ENCODE peak calls at places on chromosomes 2 and 18, in seven cellular contexts. A is IMR-90, W is body of pancreas, K is prostate gland, X is mesendoderm, O is left ventricle myocardium inferior, E is uterus. D is an unnamed sample.
A peak's percentile ranks its signal among the peaks of the same experiment; 100 is the strongest.

GRCh38 chr2:77721593-77721992 is 199.4 kb upstream of the LRRTM4 start:
- DNase-seq in K (no peak), X (no peak), A (no peak), E (no peak), O (no peak), W (no peak), D (no peak)

GRCh38 chr2:207227062-207227748 is 61.5 kb upstream of the KLF7 start:
- DNase-seq in O (peak; percentile 19), E (peak; percentile 40), K (no peak), X (peak; percentile 94), W (peak; percentile 23), A (peak; percentile 39), D (peak; percentile 72)

GRCh38 chr2:220147590-220147989 is 520.2 kb downstream of the SLC4A3 start:
- DNase-seq in A (peak; percentile 4), W (no peak), X (no peak), K (no peak), O (no peak), E (no peak), D (no peak)

GRCh38 chr2:239267411-239267941 is 133.3 kb downstream of the HDAC4 start:
- DNase-seq in A (peak; percentile 80), E (no peak), X (no peak), W (peak; percentile 53), O (no peak), K (peak; percentile 34), D (peak; percentile 90)

GRCh38 chr2:111669928-111670695 is 213.9 kb downstream of the ANAPC1 start:
- DNase-seq in E (no peak), O (no peak), W (no peak), K (no peak), A (peak; percentile 19), X (no peak), D (no peak)

GRCh38 chr2:72961853-72962468 is 44.6 kb downstream of the EMX1 start:
- DNase-seq in K (no peak), E (no peak), X (peak; percentile 29), W (no peak), O (no peak), A (no peak), D (peak; percentile 45)

GRCh38 chr18:75923169-75923568 is 495.7 kb upstream of the SMIM21 start:
- DNase-seq in A (peak; percentile 1), E (peak; percentile 41), X (peak; percentile 90), K (peak; percentile 87), W (peak; percentile 85), O (peak; percentile 75), D (no peak)

GRCh38 chr18:58541789-58542425 is 87.0 kb downstream of the ALPK2 start:
- DNase-seq in W (no peak), O (no peak), K (no peak), X (peak; percentile 96), A (peak; percentile 99), E (no peak), D (no peak)

GRCh38 chr18:22412502-22412901 is 5.2 kb downstream of the CTAGE1 start:
- DNase-seq in A (peak; percentile 69), W (no peak), K (no peak), O (no peak), E (no peak), X (no peak), D (no peak)

GRCh38 chr2:149572102-149572953 is 15.2 kb downstream of the MMADHC start:
- DNase-seq in K (peak; percentile 50), A (no peak), X (no peak), O (no peak), E (no peak), W (no peak), D (no peak)

GRCh38 chr2:157827377-157827776 is 48.8 kb downstream of the ACVR1 start:
- DNase-seq in O (no peak), K (no peak), W (no peak), E (no peak), A (no peak), X (no peak), D (no peak)

GRCh38 chr2:168432565-168433186 is 23.4 kb upstream of the CERS6 start:
- DNase-seq in A (no peak), X (no peak), E (no peak), W (no peak), O (no peak), K (no peak), D (no peak)

GRCh38 chr18:48842259-48843061 is 108.3 kb downstream of the SMAD7 start:
- DNase-seq in X (peak; percentile 74), W (peak; percentile 56), E (no peak), A (no peak), K (no peak), O (no peak), D (peak; percentile 87)

GRCh38 chr2:96254592-96254991 is 11.2 kb downstream of the TMEM127 start:
- DNase-seq in E (no peak), X (no peak), A (no peak), O (peak; percentile 40), W (no peak), K (no peak), D (peak; percentile 56)

GRCh38 chr2:96258393-96259022 is 7.3 kb downstream of the TMEM127 start:
- DNase-seq in A (no peak), E (no peak), X (no peak), K (no peak), W (no peak), O (no peak), D (no peak)

GRCh38 chr2:96253006-96253405 is 12.8 kb downstream of the TMEM127 start:
- DNase-seq in E (no peak), O (no peak), W (no peak), K (no peak), X (no peak), A (no peak), D (peak; percentile 28)

GRCh38 chr2:96259497-96259921 is 6.3 kb downstream of the TMEM127 start:
- DNase-seq in O (peak; percentile 47), E (no peak), X (no peak), W (peak; percentile 86), A (no peak), K (no peak), D (peak; percentile 86)

DNA sequence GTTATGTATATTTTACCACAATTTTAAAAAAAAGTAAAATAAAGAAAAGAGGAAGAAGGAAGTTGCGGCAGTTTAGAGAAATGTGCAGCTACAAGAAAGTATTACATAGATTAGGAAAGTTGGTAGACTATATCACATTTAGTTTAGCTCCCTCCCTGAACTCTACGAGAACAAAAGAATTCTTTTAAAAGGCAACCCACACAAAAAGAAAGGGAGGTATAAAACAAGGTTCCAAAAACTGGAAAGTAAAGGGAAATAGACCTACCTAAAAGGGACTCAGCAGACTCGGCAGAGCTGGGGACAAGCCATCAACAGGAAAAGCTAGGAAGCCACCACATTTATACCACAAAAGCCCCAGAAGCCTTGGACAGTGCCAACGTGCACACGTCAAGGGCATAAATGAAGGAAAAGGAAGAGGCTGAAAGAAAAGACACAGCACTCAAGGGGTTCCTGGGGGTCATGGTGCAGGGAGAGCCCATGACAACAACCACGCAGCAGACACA is 9.1 kb downstream of the TMEM127 start:
- DNase-seq in X (no peak), K (no peak), W (no peak), A (no peak), O (no peak), E (no peak), D (peak; percentile 16)
- H3K4me1 ChIP-seq in X (no peaks in the 10 kb centered on the region), K (no peaks in the 10 kb centered on the region), W (peaks cover 39% of the 10 kb centered on the region), A (peaks cover 25% of the 10 kb centered on the region), O (peaks cover 100% of the 10 kb centered on the region), E (peaks cover 7% of the 10 kb centered on the region), D (peaks cover 64% of the 10 kb centered on the region)

GRCh38 chr2:98773907-98774306 is 43.0 kb upstream of the MGAT4A start:
- DNase-seq in A (no peak), W (no peak), X (no peak), E (no peak), O (no peak), K (no peak), D (no peak)
- H3K4me1 ChIP-seq in A (no peaks in the 10 kb centered on the region), W (peaks cover 19% of the 10 kb centered on the region), X (no peaks in the 10 kb centered on the region), E (no peaks in the 10 kb centered on the region), O (peaks cover 17% of the 10 kb centered on the region), K (peaks cover 11% of the 10 kb centered on the region), D (no peaks in the 10 kb centered on the region)

GRCh38 chr2:56626927-56627326 is 443.1 kb downstream of the CCDC85A start:
- DNase-seq in W (no peak), K (no peak), A (no peak), X (no peak), E (no peak), O (no peak), D (no peak)

DNA sequence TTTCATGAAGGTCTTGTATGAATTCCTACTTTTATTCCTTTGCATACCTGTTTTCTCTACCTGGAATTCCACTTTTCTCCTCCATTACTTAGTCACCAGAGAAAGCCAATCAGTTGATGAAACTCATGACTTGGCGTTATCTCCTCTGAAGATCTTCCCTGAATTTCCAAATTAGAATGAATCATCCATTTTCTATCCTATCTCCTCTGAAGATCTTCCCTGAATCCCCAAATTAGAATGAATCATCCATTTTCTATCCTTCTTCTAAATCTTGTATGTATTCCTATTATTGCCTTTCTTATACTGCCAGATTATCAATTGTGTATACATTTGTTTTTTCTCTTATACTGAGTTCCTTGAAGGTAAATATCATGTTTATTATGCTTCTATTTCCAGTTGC is 440.4 kb downstream of the CCDC85A start:
- DNase-seq in O (no peak), A (no peak), X (peak; percentile 3), W (no peak), K (no peak), E (no peak), D (no peak)
- H3K4me1 ChIP-seq in O (no peaks in the 10 kb centered on the region), A (no peaks in the 10 kb centered on the region), X (no peaks in the 10 kb centered on the region), W (no peaks in the 10 kb centered on the region), K (no peaks in the 10 kb centered on the region), E (no peaks in the 10 kb centered on the region), D (no peaks in the 10 kb centered on the region)

GRCh38 chr18:55252946-55253345 is 293.7 kb upstream of the CCDC68 start:
- DNase-seq in W (no peak), O (no peak), K (no peak), A (no peak), X (no peak), E (no peak), D (no peak)

GRCh38 chr18:55252053-55252675 is 292.9 kb upstream of the CCDC68 start:
- DNase-seq in X (no peak), K (no peak), A (no peak), E (no peak), O (no peak), W (no peak), D (no peak)

GRCh38 chr18:55249572-55249971 is 290.3 kb upstream of the CCDC68 start:
- DNase-seq in A (no peak), X (no peak), W (no peak), E (no peak), O (no peak), K (no peak), D (no peak)

GRCh38 chr18:55250729-55251128 is 291.5 kb upstream of the CCDC68 start:
- DNase-seq in E (no peak), X (no peak), W (no peak), A (peak; percentile 69), K (no peak), O (no peak), D (no peak)

DNA sequence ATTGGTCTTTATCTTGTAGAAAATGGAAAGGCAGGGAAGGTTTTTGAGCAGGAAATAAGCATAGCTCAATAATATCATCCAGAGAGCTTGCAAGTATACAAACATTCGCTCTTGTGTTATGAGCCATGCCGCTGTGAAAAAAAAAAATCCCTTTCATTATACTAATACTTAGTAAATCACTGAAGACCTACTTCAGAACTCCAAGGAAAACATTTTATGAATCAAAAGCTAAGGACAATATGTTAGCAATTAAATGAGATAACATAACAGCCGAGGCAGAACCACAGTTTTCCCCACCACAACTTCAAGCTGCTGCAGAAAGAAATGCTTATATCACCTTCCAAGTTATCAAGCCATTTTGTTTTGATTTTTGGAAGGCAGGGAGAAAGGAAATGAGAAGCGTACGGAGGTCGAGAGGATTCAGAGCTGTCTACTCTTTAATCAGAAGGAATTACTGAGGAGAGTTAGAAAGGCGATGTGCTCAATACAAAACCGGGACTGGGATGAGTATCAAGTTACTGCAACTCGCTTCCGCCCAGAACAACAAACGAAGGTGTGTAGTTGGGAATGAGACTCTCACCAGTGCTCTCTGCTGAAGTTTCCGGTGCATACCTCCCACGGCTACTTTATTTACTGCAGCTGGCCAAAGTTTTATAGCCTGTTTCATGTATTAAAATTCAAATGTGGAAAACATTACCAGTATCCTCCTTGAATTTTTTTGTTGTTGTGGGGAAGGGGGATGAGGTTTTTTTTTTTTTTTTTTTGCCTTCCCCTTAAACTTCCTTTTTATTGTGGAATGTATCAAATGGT is 292.1 kb upstream of the CCDC68 start:
- DNase-seq in E (no peak), X (peak; percentile 57), W (no peak), O (no peak), K (peak; percentile 22), A (peak; percentile 38), D (no peak)
- H3K4me1 ChIP-seq in E (peaks cover 10% of the 10 kb centered on the region), X (no peaks in the 10 kb centered on the region), W (no peaks in the 10 kb centered on the region), O (peaks cover 70% of the 10 kb centered on the region), K (no peaks in the 10 kb centered on the region), A (peaks cover 11% of the 10 kb centered on the region), D (no peaks in the 10 kb centered on the region)